ENCODE peak calls at places on chromosomes 11 and 22, in ten cellular contexts. X, Y, B, H, K, A, F, U, R and W are unnamed samples.

GRCh38 chr11:111406589-111406988 is 27.5 kb upstream of the POU2AF1 start:
- DNase-seq in F (no peak), H (no peak), X (no peak), U (no peak), R (no peak), Y (no peak), B (no peak), A (no peak), K (no peak), W (no peak)

GRCh38 chr22:29587938-29588699 is 7.2 kb upstream of the NIPSNAP1 start:
- DNase-seq in A (peak), H (no peak), R (no peak), U (no peak), Y (no peak), K (no peak), X (no peak), F (no peak), B (peak), W (peak)

GRCh38 chr11:6297831-6298230 is 22.5 kb downstream of the CAVIN3 start:
- DNase-seq in H (no peak), X (no peak), U (no peak), R (no peak), K (peak), A (no peak), B (no peak), Y (no peak), F (no peak), W (peak)

GRCh38 chr11:18493310-18493709 is 33.4 kb downstream of the TSG101 start:
- DNase-seq in X (no peak), H (no peak), R (no peak), K (no peak), U (no peak), F (no peak), Y (no peak), A (no peak), B (no peak), W (no peak)

GRCh38 chr11:92123540-92123939 is 101.1 kb upstream of the FAT3 start:
- DNase-seq in K (no peak), R (no peak), A (no peak), H (no peak), F (no peak), X (no peak), Y (no peak), B (peak), U (no peak), W (peak)

GRCh38 chr11:73995247-73995646 is 12.6 kb upstream of the UCP2 start:
- DNase-seq in X (no peak), R (no peak), Y (no peak), A (no peak), H (no peak), F (no peak), K (peak), B (peak), U (no peak), W (no peak)

GRCh38 chr11:104000798-104001197 is 35.6 kb upstream of the DDI1 start:
- DNase-seq in A (no peak), X (no peak), H (no peak), Y (no peak), B (peak), K (no peak), U (no peak), R (no peak), F (no peak), W (peak)

GRCh38 chr11:95337175-95337957 is 106.4 kb upstream of the SESN3 start:
- DNase-seq in U (peak), R (peak), Y (peak), A (no peak), H (peak), F (peak), B (peak), X (peak), K (no peak), W (peak)

GRCh38 chr11:205221-206001 is 1.8 kb downstream of the BET1L start:
- DNase-seq in F (no peak), H (no peak), Y (no peak), R (peak), A (peak), U (peak), B (no peak), K (no peak), X (no peak), W (no peak)

GRCh38 chr11:8261316-8261715 is 2.4 kb downstream of the LMO1 start:
- DNase-seq in F (no peak), A (no peak), U (peak), K (no peak), B (no peak), H (no peak), R (peak), Y (no peak), X (no peak), W (no peak)

GRCh38 chr22:35301370-35301874 is 1.7 kb downstream of the TOM1 start:
- DNase-seq in H (no peak), U (peak), Y (no peak), R (peak), X (peak), A (peak), K (no peak), B (peak), F (no peak), W (peak)

GRCh38 chr11:772429-773390 is 4.6 kb downstream of the GATD1 start:
- DNase-seq in X (peak), R (no peak), K (no peak), U (peak), F (no peak), Y (peak), A (no peak), B (no peak), H (no peak), W (no peak)

GRCh38 chr11:26944866-26945664 is 48.8 kb upstream of the FIBIN start:
- DNase-seq in F (no peak), R (no peak), X (no peak), U (no peak), H (no peak), B (peak), A (no peak), Y (no peak), K (no peak), W (peak)

GRCh38 chr11:133331031-133331430 is 201.3 kb downstream of the OPCML start:
- DNase-seq in U (no peak), H (no peak), X (no peak), B (no peak), R (no peak), K (no peak), Y (no peak), F (no peak), A (no peak), W (no peak)

GRCh38 chr22:19869497-19870152 is 15.0 kb upstream of the GNB1L start:
- DNase-seq in R (no peak), U (peak), F (no peak), Y (no peak), K (no peak), H (no peak), A (no peak), X (no peak), B (no peak), W (no peak)

GRCh38 chr11:68003846-68004550 is at the start of gene UNC93B1:
- DNase-seq in H (peak), R (peak), F (peak), X (peak), A (peak), U (peak), Y (peak), B (peak), K (peak), W (peak)

GRCh38 chr22:29313126-29314071 is 2.1 kb downstream of the RASL10A start:
- DNase-seq in R (no peak), X (no peak), B (peak), F (no peak), Y (peak), H (no peak), K (no peak), U (no peak), A (no peak), W (peak)

GRCh38 chr22:23243006-23243573 is 62.8 kb downstream of the BCR start:
- DNase-seq in R (no peak), B (no peak), K (no peak), A (no peak), Y (peak), F (no peak), U (no peak), H (no peak), X (no peak), W (no peak)

GRCh38 chr11:110031171-110031570 is 62.0 kb upstream of the ZC3H12C start:
- DNase-seq in U (no peak), X (no peak), B (no peak), H (no peak), Y (no peak), A (no peak), K (no peak), F (no peak), R (no peak), W (no peak)

GRCh38 chr11:725624-726202 is 19.7 kb downstream of the EPS8L2 start:
- DNase-seq in F (peak), X (peak), H (no peak), U (no peak), K (no peak), B (no peak), R (no peak), A (no peak), Y (peak), W (no peak)

GRCh38 chr22:29144786-29145160 is 60.9 kb upstream of the EMID1 start:
- DNase-seq in Y (no peak), H (no peak), X (no peak), B (no peak), R (no peak), U (no peak), A (no peak), F (no peak), K (no peak), W (no peak)

GRCh38 chr11:96200243-96200642 is 142.8 kb downstream of the MAML2 start:
- DNase-seq in B (peak), K (no peak), X (no peak), Y (no peak), R (no peak), U (no peak), F (no peak), H (no peak), A (no peak), W (peak)

GRCh38 chr11:132519226-132519860 is 1013.0 kb downstream of the OPCML start:
- DNase-seq in U (no peak), B (peak), Y (no peak), H (no peak), A (no peak), K (no peak), R (no peak), X (no peak), F (no peak), W (no peak)

GRCh38 chr11:130940706-130941105 is 24.4 kb upstream of the SNX19 start:
- DNase-seq in K (no peak), R (no peak), A (no peak), Y (no peak), X (no peak), F (no peak), H (no peak), B (peak), U (no peak), W (peak)

GRCh38 chr11:10619281-10619680 is 50.8 kb upstream of the LYVE1 start:
- DNase-seq in K (no peak), X (no peak), R (no peak), A (no peak), Y (no peak), F (no peak), H (no peak), U (no peak), B (no peak), W (peak)

GRCh38 chr11:71293961-71294782 is 41.8 kb upstream of the SHANK2 start:
- DNase-seq in Y (no peak), A (no peak), X (no peak), F (no peak), B (no peak), U (no peak), H (no peak), R (no peak), K (no peak), W (no peak)

GRCh38 chr11:116193321-116194114 is 579.3 kb downstream of the BUD13 start:
- DNase-seq in K (no peak), H (no peak), F (no peak), B (peak), U (no peak), Y (peak), X (no peak), A (no peak), R (peak), W (peak)

GRCh38 chr11:1307163-1307870 is 2.1 kb downstream of the TOLLIP start:
- DNase-seq in R (no peak), F (no peak), U (no peak), B (no peak), Y (no peak), X (no peak), H (no peak), A (no peak), K (no peak), W (no peak)

GRCh38 chr11:2139691-2140337 is 625 bp upstream of the IGF2 start:
- DNase-seq in K (no peak), Y (peak), U (no peak), A (no peak), R (no peak), H (no peak), X (peak), F (no peak), B (no peak), W (no peak)

GRCh38 chr11:119618208-119618909 is 110.6 kb downstream of the NECTIN1 start:
- DNase-seq in B (no peak), Y (peak), R (no peak), K (no peak), F (no peak), A (peak), U (peak), H (peak), X (no peak), W (no peak)

GRCh38 chr11:5846689-5847088 is 5.0 kb upstream of the OR52E6 start:
- DNase-seq in A (no peak), Y (no peak), X (no peak), U (no peak), B (no peak), R (no peak), H (no peak), K (no peak), F (no peak), W (no peak)

GRCh38 chr22:50505776-50506610 is 1.5 kb downstream of the LMF2 start:
- DNase-seq in H (no peak), X (no peak), K (no peak), Y (no peak), A (no peak), R (no peak), B (no peak), U (no peak), F (no peak), W (no peak)

GRCh38 chr11:79121351-79121750 is 319.5 kb downstream of the TENM4 start:
- DNase-seq in X (no peak), F (no peak), H (no peak), K (no peak), A (no peak), R (no peak), U (no peak), Y (peak), B (no peak), W (no peak)

GRCh38 chr11:118095967-118096367 is 9.2 kb upstream of the SMIM35 start:
- DNase-seq in Y (no peak), R (no peak), A (no peak), X (no peak), U (no peak), B (no peak), K (no peak), H (no peak), F (no peak), W (no peak)

GRCh38 chr11:118091690-118092089 is 4.9 kb upstream of the SMIM35 start:
- DNase-seq in K (no peak), B (no peak), H (no peak), Y (no peak), U (no peak), A (no peak), X (no peak), F (no peak), R (no peak), W (no peak)

GRCh38 chr11:118098996-118099837 is 12.5 kb upstream of the SMIM35 start:
- DNase-seq in X (no peak), R (no peak), A (no peak), Y (peak), H (no peak), B (no peak), F (no peak), U (no peak), K (no peak), W (no peak)

GRCh38 chr11:118092907-118093571 is 6.3 kb upstream of the SMIM35 start:
- DNase-seq in Y (no peak), A (no peak), U (no peak), R (no peak), K (no peak), B (no peak), F (no peak), H (no peak), X (no peak), W (no peak)

DNA sequence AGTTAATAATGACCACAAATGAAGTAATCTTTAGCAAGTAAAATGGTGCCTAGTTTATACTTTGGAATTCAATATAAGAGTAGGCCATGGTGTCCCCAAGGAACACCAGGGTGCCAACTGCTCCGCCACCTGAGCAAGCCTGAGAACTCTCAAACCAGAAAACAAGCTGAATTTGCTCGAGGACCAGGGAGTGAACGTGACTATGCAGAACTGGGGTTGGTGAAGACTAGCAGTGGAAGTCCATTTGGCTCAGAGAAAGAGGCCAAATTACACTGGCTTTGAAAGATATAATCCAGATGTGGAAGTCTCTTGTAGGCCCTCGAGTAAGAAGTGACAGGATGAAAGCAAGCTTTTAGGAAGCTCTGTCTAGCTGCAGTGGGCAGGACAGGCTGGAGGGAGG is 8.7 kb upstream of the SMIM35 start:
- DNase-seq in X (no peak), B (no peak), U (no peak), R (no peak), F (no peak), Y (no peak), K (no peak), H (no peak), A (no peak), W (no peak)
- H3K4me3 ChIP-seq in X (no peak), B (no peak), U (no peak), R (no peak), F (no peak), Y (no peak), K (no peak), H (no peak), A (no peak), W (no peak)

GRCh38 chr11:19953909-19954308 is 206.4 kb downstream of the DBX1 start:
- DNase-seq in Y (peak), U (no peak), K (no peak), R (no peak), X (no peak), B (peak), A (no peak), F (no peak), H (no peak), W (peak)
- TF ChIP-seq CTCF in Y (peak), U (peak), K (no peak), R (no peak), X (peak), B (peak), A (no peak), F (no peak), H (peak), W (peak)

GRCh38 chr11:108224908-108225786 is 2.3 kb downstream of the ATM start:
- DNase-seq in X (no peak), Y (no peak), U (no peak), H (no peak), F (no peak), K (peak), B (no peak), A (no peak), R (no peak), W (no peak)
- H3K4me3 ChIP-seq in X (peak), Y (peak), U (peak), H (peak), F (peak), K (peak), B (peak), A (no peak), R (no peak), W (peak)

GRCh38 chr11:36467913-36468312 is 42.2 kb downstream of the TRAF6 start:
- DNase-seq in R (no peak), X (no peak), K (no peak), U (no peak), B (no peak), A (no peak), H (no peak), F (no peak), Y (no peak), W (no peak)

GRCh38 chr11:36465449-36466163 is 44.5 kb downstream of the TRAF6 start:
- DNase-seq in K (no peak), B (peak), F (no peak), R (no peak), H (no peak), Y (no peak), X (no peak), A (no peak), U (no peak), W (no peak)

GRCh38 chr11:36469881-36470802 is 39.9 kb downstream of the TRAF6 start:
- DNase-seq in A (no peak), U (no peak), X (no peak), B (peak), R (no peak), F (no peak), Y (no peak), H (no peak), K (no peak), W (peak)

GRCh38 chr11:36471577-36471976 is 38.5 kb downstream of the TRAF6 start:
- DNase-seq in H (no peak), K (no peak), X (no peak), R (no peak), U (no peak), F (no peak), Y (no peak), B (no peak), A (no peak), W (no peak)

DNA sequence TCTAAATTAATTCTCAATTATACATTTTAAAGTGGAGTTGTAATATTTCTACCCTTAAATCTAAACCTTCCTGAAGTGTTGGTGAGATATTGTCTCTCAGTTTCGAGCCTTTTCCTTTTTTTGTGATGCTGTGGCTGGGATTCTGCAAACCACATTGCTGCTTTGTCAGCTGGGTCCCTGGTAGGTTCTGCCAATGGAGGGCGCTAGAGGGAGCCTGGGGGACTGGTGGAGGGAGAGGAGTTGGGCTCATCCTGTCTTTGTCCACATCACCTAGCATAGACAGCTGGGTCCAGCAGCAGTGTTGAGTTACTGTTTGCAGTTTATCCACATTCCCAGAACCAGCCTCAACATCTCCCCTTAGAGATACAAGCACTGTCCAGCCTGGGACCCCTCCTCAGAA is 41.0 kb downstream of the TRAF6 start:
- DNase-seq in H (no peak), A (no peak), R (no peak), K (no peak), X (no peak), U (no peak), B (no peak), Y (peak), F (no peak), W (no peak)
- TF ChIP-seq CTCF in H (no peak), A (no peak), R (no peak), K (peak), X (no peak), U (no peak), B (peak), Y (peak), F (peak), W (peak)

DNA sequence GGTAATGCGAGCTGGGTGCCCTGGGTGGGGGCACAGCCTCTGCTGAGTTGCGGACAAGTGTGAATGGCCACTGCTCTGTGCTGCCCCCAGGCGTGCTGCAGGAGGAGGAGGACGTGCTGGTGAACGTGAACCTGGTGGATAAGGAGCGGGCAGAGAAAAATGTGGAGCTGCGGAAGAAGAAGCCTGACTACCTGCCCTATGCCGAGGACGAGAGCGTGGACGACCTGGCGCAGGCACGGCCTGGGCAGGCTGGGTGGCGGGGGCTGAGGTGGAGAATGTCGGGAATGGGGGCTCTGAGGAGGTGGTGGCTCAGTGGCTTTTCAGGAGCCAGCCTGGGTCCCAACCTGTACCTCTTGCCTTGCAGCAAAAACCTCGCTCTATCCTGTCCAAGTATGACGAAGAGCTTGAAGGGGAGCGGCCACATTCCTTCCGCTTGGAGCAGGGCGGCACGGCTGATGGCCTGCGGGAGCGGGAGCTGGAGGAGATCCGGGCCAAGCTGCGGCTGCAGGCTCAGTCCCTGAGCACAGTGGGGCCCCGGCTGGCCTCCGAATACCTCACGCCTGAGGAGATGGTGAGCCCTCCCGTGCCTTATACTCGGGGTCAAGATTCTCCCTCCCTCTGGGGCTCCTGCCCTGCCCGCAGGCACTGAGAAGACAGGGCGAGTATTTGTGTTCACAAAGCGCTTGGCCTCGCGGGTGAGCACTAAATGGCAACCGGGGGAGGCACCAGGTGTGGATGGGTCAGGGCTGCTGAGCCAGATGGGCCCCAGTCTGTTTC is 4.6 kb downstream of the SART1 start:
- DNase-seq in B (no peak), R (no peak), Y (no peak), H (no peak), A (no peak), F (no peak), X (no peak), K (no peak), U (no peak), W (no peak)
- H3K4me3 ChIP-seq in B (no peak), R (no peak), Y (no peak), H (no peak), A (no peak), F (no peak), X (no peak), K (no peak), U (no peak), W (no peak)